ENCODE peak calls at places on chromosomes 13 and 19, in nine cellular contexts. One of them, this sample, is unnamed.

GRCh38 chr19:56538761-56539263 is at the start of gene ZFP28:
- DNase-seq in GM23338: peak; percentile 68
- DNase-seq in K562: no peak
- DNase-seq in A549: no peak
- DNase-seq in SK-N-SH: peak; percentile 95
- DNase-seq in Panc1: no peak
- DNase-seq in HCT116: no peak
- DNase-seq in HepG2: no peak
- DNase-seq in GM12878: no peak
- DNase-seq in this sample: peak; percentile 81

GRCh38 chr19:16595097-16595496 is 22.9 kb upstream of the SLC35E1 start:
- DNase-seq in GM23338: no peak
- DNase-seq in K562: no peak
- DNase-seq in A549: no peak
- DNase-seq in SK-N-SH: no peak
- DNase-seq in Panc1: no peak
- DNase-seq in HCT116: no peak
- DNase-seq in HepG2: no peak
- DNase-seq in GM12878: no peak
- DNase-seq in this sample: no peak

GRCh38 chr13:41722684-41723083 is 238.2 kb downstream of the VWA8 start:
- DNase-seq in GM23338: no peak
- DNase-seq in K562: peak; percentile 19
- DNase-seq in A549: no peak
- DNase-seq in SK-N-SH: no peak
- DNase-seq in Panc1: no peak
- DNase-seq in HCT116: no peak
- DNase-seq in HepG2: no peak
- DNase-seq in GM12878: no peak
- DNase-seq in this sample: no peak

GRCh38 chr19:44576843-44577565 is 36.4 kb upstream of the IGSF23 start:
- DNase-seq in GM23338: peak; percentile 84
- DNase-seq in K562: peak; percentile 41
- DNase-seq in A549: peak; percentile 81
- DNase-seq in SK-N-SH: peak; percentile 32
- DNase-seq in Panc1: no peak
- DNase-seq in HCT116: peak; percentile 39
- DNase-seq in HepG2: peak; percentile 65
- DNase-seq in GM12878: no peak
- DNase-seq in this sample: no peak

GRCh38 chr13:109821038-109821545 is 34.7 kb upstream of the IRS2 start:
- DNase-seq in GM23338: no peak
- DNase-seq in K562: no peak
- DNase-seq in A549: no peak
- DNase-seq in SK-N-SH: no peak
- DNase-seq in Panc1: no peak
- DNase-seq in HCT116: no peak
- DNase-seq in HepG2: no peak
- DNase-seq in GM12878: no peak
- DNase-seq in this sample: no peak

GRCh38 chr19:898663-899062 is 5.4 kb downstream of the RNU6-9 start:
- DNase-seq in GM23338: peak; percentile 79
- DNase-seq in K562: no peak
- DNase-seq in A549: no peak
- DNase-seq in SK-N-SH: peak; percentile 52
- DNase-seq in Panc1: no peak
- DNase-seq in HCT116: no peak
- DNase-seq in HepG2: no peak
- DNase-seq in GM12878: no peak
- DNase-seq in this sample: no peak

GRCh38 chr19:32287811-32288227 is 57.6 kb upstream of the ZNF507 start:
- DNase-seq in GM23338: peak; percentile 87
- DNase-seq in K562: peak; percentile 44
- DNase-seq in A549: peak; percentile 87
- DNase-seq in SK-N-SH: no peak
- DNase-seq in Panc1: peak; percentile 10
- DNase-seq in HCT116: peak; percentile 61
- DNase-seq in HepG2: peak; percentile 67
- DNase-seq in GM12878: no peak
- DNase-seq in this sample: peak; percentile 3

GRCh38 chr19:9858766-9859165 is 23.6 kb downstream of the PIN1 start:
- DNase-seq in GM23338: no peak
- DNase-seq in K562: no peak
- DNase-seq in A549: no peak
- DNase-seq in SK-N-SH: no peak
- DNase-seq in Panc1: no peak
- DNase-seq in HCT116: no peak
- DNase-seq in HepG2: no peak
- DNase-seq in GM12878: no peak
- DNase-seq in this sample: no peak

GRCh38 chr19:42114412-42114811 is 17.8 kb downstream of the POU2F2 start:
- DNase-seq in GM23338: peak; percentile 51
- DNase-seq in K562: no peak
- DNase-seq in A549: no peak
- DNase-seq in SK-N-SH: no peak
- DNase-seq in Panc1: no peak
- DNase-seq in HCT116: no peak
- DNase-seq in HepG2: no peak
- DNase-seq in GM12878: peak; percentile 50
- DNase-seq in this sample: no peak

GRCh38 chr19:37979547-37980082 is 72.6 kb downstream of the SIPA1L3 start:
- DNase-seq in GM23338: no peak
- DNase-seq in K562: no peak
- DNase-seq in A549: no peak
- DNase-seq in SK-N-SH: peak; percentile 28
- DNase-seq in Panc1: no peak
- DNase-seq in HCT116: no peak
- DNase-seq in HepG2: peak; percentile 60
- DNase-seq in GM12878: peak; percentile 69
- DNase-seq in this sample: no peak

GRCh38 chr13:36850790-36851438 is 31.9 kb downstream of the RFXAP start:
- DNase-seq in GM23338: peak; percentile 73
- DNase-seq in K562: peak; percentile 8
- DNase-seq in A549: no peak
- DNase-seq in SK-N-SH: peak; percentile 24
- DNase-seq in Panc1: no peak
- DNase-seq in HCT116: no peak
- DNase-seq in HepG2: peak; percentile 23
- DNase-seq in GM12878: no peak
- DNase-seq in this sample: no peak

GRCh38 chr13:23160241-23161175 is 20.3 kb upstream of the SGCG start:
- DNase-seq in GM23338: peak; percentile 63
- DNase-seq in K562: no peak
- DNase-seq in A549: no peak
- DNase-seq in SK-N-SH: no peak
- DNase-seq in Panc1: no peak
- DNase-seq in HCT116: no peak
- DNase-seq in HepG2: no peak
- DNase-seq in GM12878: no peak
- DNase-seq in this sample: no peak

GRCh38 chr13:59358014-59358413 is 805.7 kb downstream of the DIAPH3 start:
- DNase-seq in GM23338: no peak
- DNase-seq in K562: no peak
- DNase-seq in A549: no peak
- DNase-seq in SK-N-SH: no peak
- DNase-seq in Panc1: no peak
- DNase-seq in HCT116: no peak
- DNase-seq in HepG2: no peak
- DNase-seq in GM12878: no peak
- DNase-seq in this sample: peak; percentile 52

GRCh38 chr13:59360108-59360507 is 803.6 kb downstream of the DIAPH3 start:
- DNase-seq in GM23338: peak; percentile 13
- DNase-seq in K562: no peak
- DNase-seq in A549: no peak
- DNase-seq in SK-N-SH: no peak
- DNase-seq in Panc1: no peak
- DNase-seq in HCT116: no peak
- DNase-seq in HepG2: no peak
- DNase-seq in GM12878: no peak
- DNase-seq in this sample: peak; percentile 2

GRCh38 chr13:59352600-59352999 is 811.1 kb downstream of the DIAPH3 start:
- DNase-seq in GM23338: no peak
- DNase-seq in K562: no peak
- DNase-seq in A549: no peak
- DNase-seq in SK-N-SH: no peak
- DNase-seq in Panc1: no peak
- DNase-seq in HCT116: no peak
- DNase-seq in HepG2: peak; percentile 55
- DNase-seq in GM12878: no peak
- DNase-seq in this sample: no peak

GRCh38 chr13:59354665-59355064 is 809.1 kb downstream of the DIAPH3 start:
- DNase-seq in GM23338: no peak
- DNase-seq in K562: no peak
- DNase-seq in A549: no peak
- DNase-seq in SK-N-SH: no peak
- DNase-seq in Panc1: no peak
- DNase-seq in HCT116: no peak
- DNase-seq in HepG2: no peak
- DNase-seq in GM12878: no peak
- DNase-seq in this sample: no peak

DNA sequence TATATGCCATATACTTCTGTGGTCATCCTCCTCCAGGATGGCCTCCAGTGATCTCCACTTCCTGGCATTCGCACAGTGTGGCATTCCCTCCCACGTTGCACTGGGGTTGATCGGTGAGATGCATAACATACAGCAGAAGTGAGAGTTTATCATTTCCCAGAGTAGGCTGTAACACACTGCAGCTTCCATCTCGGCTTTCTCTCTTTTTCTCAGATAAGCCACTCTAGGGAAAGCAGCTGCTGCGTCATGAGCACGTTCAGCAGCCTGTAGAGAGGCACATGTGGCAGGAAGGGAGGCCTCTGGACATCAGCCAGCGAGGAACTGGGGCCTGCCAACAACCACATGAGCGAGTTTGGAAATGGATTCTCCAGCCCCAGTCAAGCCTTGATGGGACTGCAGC is 807.1 kb downstream of the DIAPH3 start:
- DNase-seq in GM23338: no peak
- DNase-seq in K562: no peak
- DNase-seq in A549: no peak
- DNase-seq in SK-N-SH: no peak
- DNase-seq in Panc1: no peak
- DNase-seq in HCT116: no peak
- DNase-seq in HepG2: no peak
- DNase-seq in GM12878: no peak
- DNase-seq in this sample: peak; percentile 41
- TF ChIP-seq REST in GM23338: no peak
- TF ChIP-seq REST in K562: no peak
- TF ChIP-seq REST in A549: no peak
- TF ChIP-seq REST in SK-N-SH: no peak
- TF ChIP-seq REST in Panc1: no peak
- TF ChIP-seq REST in HCT116: no peak
- TF ChIP-seq REST in HepG2: no peak
- TF ChIP-seq REST in GM12878: no peak
- TF ChIP-seq REST in this sample: no peak

DNA sequence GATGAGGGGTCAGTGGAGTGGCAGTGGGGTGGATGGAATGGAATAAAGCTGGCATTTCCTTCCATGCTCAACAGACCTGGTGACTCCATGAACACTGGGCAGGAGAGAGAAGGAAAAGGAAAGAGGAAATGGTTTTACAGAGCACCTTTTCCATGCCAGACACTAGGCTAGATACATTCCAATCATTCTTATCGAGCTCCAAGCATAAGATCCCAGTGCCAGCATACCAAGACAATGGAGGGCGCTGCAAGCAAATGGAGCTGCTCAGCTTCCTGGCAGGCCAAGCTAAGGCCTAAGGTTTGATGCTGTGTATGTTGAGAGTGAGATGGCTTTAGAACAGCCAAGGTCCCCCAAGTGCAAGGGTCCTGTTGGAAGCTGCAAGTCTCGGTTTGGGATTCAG is 113.2 kb downstream of the HSPH1 start:
- DNase-seq in GM23338: peak; percentile 64
- DNase-seq in K562: no peak
- DNase-seq in A549: peak; percentile 24
- DNase-seq in SK-N-SH: no peak
- DNase-seq in Panc1: no peak
- DNase-seq in HCT116: no peak
- DNase-seq in HepG2: no peak
- DNase-seq in GM12878: no peak
- DNase-seq in this sample: no peak
- TF ChIP-seq REST in GM23338: no peak
- TF ChIP-seq REST in K562: no peak
- TF ChIP-seq REST in A549: no peak
- TF ChIP-seq REST in SK-N-SH: no peak
- TF ChIP-seq REST in Panc1: no peak
- TF ChIP-seq REST in HCT116: no peak
- TF ChIP-seq REST in HepG2: no peak
- TF ChIP-seq REST in GM12878: no peak
- TF ChIP-seq REST in this sample: no peak

DNA sequence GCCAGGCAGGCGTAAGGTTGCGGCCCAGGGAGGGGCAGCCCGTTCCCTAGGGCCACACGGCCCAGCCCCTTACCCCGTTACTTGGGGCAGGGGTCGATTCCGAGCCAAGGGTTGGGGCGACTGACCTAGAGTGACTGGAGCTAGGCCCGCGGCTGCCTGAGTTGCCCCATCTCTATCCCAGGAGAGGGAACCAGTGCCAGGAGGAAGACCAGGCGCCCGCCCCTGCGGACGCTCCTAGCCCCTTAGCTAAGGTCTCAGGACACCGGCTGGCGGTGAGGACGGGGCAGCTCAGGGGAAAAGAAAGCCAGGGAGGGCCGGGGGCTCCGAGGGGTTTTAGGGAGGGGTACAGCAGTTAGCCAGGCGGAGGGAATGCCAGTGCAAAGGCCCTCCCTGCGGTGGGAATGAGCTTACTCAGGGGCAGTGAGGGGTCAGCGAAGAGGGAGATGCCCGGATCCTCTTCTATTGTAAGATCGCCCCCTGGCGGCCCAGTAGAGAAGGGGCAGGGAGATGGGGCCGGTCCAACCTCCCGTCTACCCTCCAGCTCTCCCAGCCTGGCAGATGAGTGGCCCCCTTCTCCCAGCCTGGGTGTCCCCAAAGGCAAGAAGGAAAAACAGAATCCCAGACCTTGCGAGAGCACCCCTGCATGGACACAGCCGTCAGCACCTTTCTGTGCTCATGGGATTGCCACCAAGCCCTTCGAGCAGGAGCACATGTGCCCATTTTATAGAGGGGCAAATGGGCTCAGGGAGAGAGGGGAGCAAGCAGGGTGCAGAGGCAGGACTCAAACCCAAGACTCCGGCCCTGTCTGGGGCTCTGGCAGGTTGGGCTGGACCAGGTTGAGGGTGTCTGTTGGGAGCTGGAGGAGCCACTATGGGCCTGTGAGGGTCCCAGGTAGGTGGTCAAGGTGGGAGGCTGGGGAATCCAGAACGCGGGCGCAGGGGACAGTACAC is 16.3 kb downstream of the CILP2 start:
- DNase-seq in GM23338: peak; percentile 84
- DNase-seq in K562: peak; percentile 82
- DNase-seq in A549: no peak
- DNase-seq in SK-N-SH: peak; percentile 86
- DNase-seq in Panc1: no peak
- DNase-seq in HCT116: no peak
- DNase-seq in HepG2: no peak
- DNase-seq in GM12878: no peak
- DNase-seq in this sample: no peak
- TF ChIP-seq REST in GM23338: no peak
- TF ChIP-seq REST in K562: no peak
- TF ChIP-seq REST in A549: no peak
- TF ChIP-seq REST in SK-N-SH: no peak
- TF ChIP-seq REST in Panc1: no peak
- TF ChIP-seq REST in HCT116: no peak
- TF ChIP-seq REST in HepG2: no peak
- TF ChIP-seq REST in GM12878: no peak
- TF ChIP-seq REST in this sample: no peak

GRCh38 chr13:100392709-100393630 is 195.6 kb downstream of the GGACT start:
- DNase-seq in GM23338: peak; percentile 67
- DNase-seq in K562: peak; percentile 82
- DNase-seq in A549: peak; percentile 94
- DNase-seq in SK-N-SH: no peak
- DNase-seq in Panc1: peak; percentile 94
- DNase-seq in HCT116: peak; percentile 98
- DNase-seq in HepG2: peak; percentile 91
- DNase-seq in GM12878: peak; percentile 19
- DNase-seq in this sample: peak; percentile 84
- TF ChIP-seq REST in GM23338: no peak
- TF ChIP-seq REST in K562: no peak
- TF ChIP-seq REST in A549: no peak
- TF ChIP-seq REST in SK-N-SH: peak; percentile 71
- TF ChIP-seq REST in Panc1: no peak
- TF ChIP-seq REST in HCT116: no peak
- TF ChIP-seq REST in HepG2: no peak
- TF ChIP-seq REST in GM12878: no peak
- TF ChIP-seq REST in this sample: no peak